ENCODE peak calls at places on chromosomes 13 and 19, in four cellular contexts. One of them, this sample, is unnamed.

GRCh38 chr13:95502216-95502615 is 50.3 kb upstream of the CLDN10 start:
- DNase-seq in NCI-H1436 treated with DMSO at 0.1 percent for 48 hours: no peak
- DNase-seq in BJ: no peak
- DNase-seq in keratinocyte: no peak
- DNase-seq in this sample: no peak

GRCh38 chr19:3364501-3364858 is 1.9 kb upstream of the NFIC start:
- DNase-seq in NCI-H1436 treated with DMSO at 0.1 percent for 48 hours: no peak
- DNase-seq in BJ: no peak
- DNase-seq in keratinocyte: no peak
- DNase-seq in this sample: no peak

GRCh38 chr13:111050539-111050879 is 64.6 kb upstream of the ARHGEF7 start:
- DNase-seq in NCI-H1436 treated with DMSO at 0.1 percent for 48 hours: no peak
- DNase-seq in BJ: no peak
- DNase-seq in keratinocyte: no peak
- DNase-seq in this sample: no peak

GRCh38 chr19:48746738-48747575 is at the start of gene IZUMO1:
- DNase-seq in NCI-H1436 treated with DMSO at 0.1 percent for 48 hours: no peak
- DNase-seq in BJ: peak
- DNase-seq in keratinocyte: no peak
- DNase-seq in this sample: peak

GRCh38 chr19:28332351-28332750 is 880.6 kb downstream of the UQCRFS1 start:
- DNase-seq in NCI-H1436 treated with DMSO at 0.1 percent for 48 hours: no peak
- DNase-seq in BJ: no peak
- DNase-seq in keratinocyte: no peak
- DNase-seq in this sample: no peak

GRCh38 chr19:20385056-20385455 is 180.5 kb downstream of the ZNF737 start:
- DNase-seq in NCI-H1436 treated with DMSO at 0.1 percent for 48 hours: no peak
- DNase-seq in BJ: no peak
- DNase-seq in keratinocyte: no peak
- DNase-seq in this sample: no peak

GRCh38 chr19:40365613-40366401 is 17.3 kb downstream of the PLD3 start:
- DNase-seq in NCI-H1436 treated with DMSO at 0.1 percent for 48 hours: no peak
- DNase-seq in BJ: no peak
- DNase-seq in keratinocyte: no peak
- DNase-seq in this sample: peak

GRCh38 chr19:22601906-22602630 is 32.1 kb upstream of the ZNF492 start:
- DNase-seq in NCI-H1436 treated with DMSO at 0.1 percent for 48 hours: no peak
- DNase-seq in BJ: no peak
- DNase-seq in keratinocyte: no peak
- DNase-seq in this sample: no peak

GRCh38 chr13:64446372-64446771 is 2783.8 kb downstream of the PCDH9 start:
- DNase-seq in NCI-H1436 treated with DMSO at 0.1 percent for 48 hours: no peak
- DNase-seq in BJ: no peak
- DNase-seq in keratinocyte: no peak
- DNase-seq in this sample: no peak

GRCh38 chr19:36508325-36508724 is 19.0 kb upstream of the ZNF566 start:
- DNase-seq in NCI-H1436 treated with DMSO at 0.1 percent for 48 hours: no peak
- DNase-seq in BJ: no peak
- DNase-seq in keratinocyte: no peak
- DNase-seq in this sample: no peak

GRCh38 chr13:34738251-34739170 is 203.6 kb upstream of the NBEA start:
- DNase-seq in NCI-H1436 treated with DMSO at 0.1 percent for 48 hours: no peak
- DNase-seq in BJ: no peak
- DNase-seq in keratinocyte: no peak
- DNase-seq in this sample: no peak

GRCh38 chr13:36377822-36378480 is 31.8 kb upstream of the SPART start:
- DNase-seq in NCI-H1436 treated with DMSO at 0.1 percent for 48 hours: no peak
- DNase-seq in BJ: no peak
- DNase-seq in keratinocyte: no peak
- DNase-seq in this sample: no peak

GRCh38 chr19:41795031-41795461 is 1.3 kb upstream of the CEACAM3 start:
- DNase-seq in NCI-H1436 treated with DMSO at 0.1 percent for 48 hours: peak
- DNase-seq in BJ: no peak
- DNase-seq in keratinocyte: no peak
- DNase-seq in this sample: peak

GRCh38 chr19:33212773-33213172 is 12.9 kb downstream of the SLC7A10 start:
- DNase-seq in NCI-H1436 treated with DMSO at 0.1 percent for 48 hours: no peak
- DNase-seq in BJ: no peak
- DNase-seq in keratinocyte: no peak
- DNase-seq in this sample: no peak

GRCh38 chr13:26882731-26883130 is 122.1 kb upstream of the GPR12 start:
- DNase-seq in NCI-H1436 treated with DMSO at 0.1 percent for 48 hours: no peak
- DNase-seq in BJ: no peak
- DNase-seq in keratinocyte: no peak
- DNase-seq in this sample: no peak

GRCh38 chr13:111280226-111280625 is 40.2 kb upstream of the TEX29 start:
- DNase-seq in NCI-H1436 treated with DMSO at 0.1 percent for 48 hours: no peak
- DNase-seq in BJ: no peak
- DNase-seq in keratinocyte: no peak
- DNase-seq in this sample: no peak

GRCh38 chr13:64591981-64592380 is 2638.2 kb downstream of the PCDH9 start:
- DNase-seq in NCI-H1436 treated with DMSO at 0.1 percent for 48 hours: no peak
- DNase-seq in BJ: peak
- DNase-seq in keratinocyte: no peak
- DNase-seq in this sample: no peak

GRCh38 chr19:29878973-29879654 is 62.9 kb upstream of the URI1 start:
- DNase-seq in NCI-H1436 treated with DMSO at 0.1 percent for 48 hours: peak
- DNase-seq in BJ: peak
- DNase-seq in keratinocyte: no peak
- DNase-seq in this sample: no peak

GRCh38 chr19:3821857-3822364 is 35.7 kb upstream of the MATK start:
- DNase-seq in NCI-H1436 treated with DMSO at 0.1 percent for 48 hours: no peak
- DNase-seq in BJ: no peak
- DNase-seq in keratinocyte: no peak
- DNase-seq in this sample: peak

GRCh38 chr13:113761136-113761535 is 2.1 kb downstream of the TMEM255B start:
- DNase-seq in NCI-H1436 treated with DMSO at 0.1 percent for 48 hours: no peak
- DNase-seq in BJ: no peak
- DNase-seq in keratinocyte: no peak
- DNase-seq in this sample: no peak

GRCh38 chr13:97582170-97582569 is 148.2 kb downstream of the RAP2A start:
- DNase-seq in NCI-H1436 treated with DMSO at 0.1 percent for 48 hours: no peak
- DNase-seq in BJ: no peak
- DNase-seq in keratinocyte: no peak
- DNase-seq in this sample: no peak

GRCh38 chr13:89227356-89227755 is 1556.2 kb downstream of the SLITRK5 start:
- DNase-seq in NCI-H1436 treated with DMSO at 0.1 percent for 48 hours: no peak
- DNase-seq in BJ: no peak
- DNase-seq in keratinocyte: no peak
- DNase-seq in this sample: no peak

GRCh38 chr13:106373989-106374572 is 161.4 kb downstream of the EFNB2 start:
- DNase-seq in NCI-H1436 treated with DMSO at 0.1 percent for 48 hours: no peak
- DNase-seq in BJ: no peak
- DNase-seq in keratinocyte: no peak
- DNase-seq in this sample: no peak

GRCh38 chr13:47764817-47765216 is 236.3 kb downstream of the SUCLA2 start:
- DNase-seq in NCI-H1436 treated with DMSO at 0.1 percent for 48 hours: no peak
- DNase-seq in BJ: no peak
- DNase-seq in keratinocyte: no peak
- DNase-seq in this sample: no peak

GRCh38 chr19:18023596-18024212 is 15.7 kb downstream of the ARRDC2 start:
- DNase-seq in NCI-H1436 treated with DMSO at 0.1 percent for 48 hours: no peak
- DNase-seq in BJ: no peak
- DNase-seq in keratinocyte: no peak
- DNase-seq in this sample: peak

GRCh38 chr13:77460195-77460594 is 75.3 kb upstream of the SCEL start:
- DNase-seq in NCI-H1436 treated with DMSO at 0.1 percent for 48 hours: no peak
- DNase-seq in BJ: no peak
- DNase-seq in keratinocyte: no peak
- DNase-seq in this sample: no peak

GRCh38 chr19:2711175-2711936 is 8.9 kb upstream of the GNG7 start:
- DNase-seq in NCI-H1436 treated with DMSO at 0.1 percent for 48 hours: no peak
- DNase-seq in BJ: no peak
- DNase-seq in keratinocyte: no peak
- DNase-seq in this sample: no peak

GRCh38 chr13:30789360-30789862 is 54.1 kb downstream of the ALOX5AP start:
- DNase-seq in NCI-H1436 treated with DMSO at 0.1 percent for 48 hours: no peak
- DNase-seq in BJ: no peak
- DNase-seq in keratinocyte: no peak
- DNase-seq in this sample: no peak

GRCh38 chr19:1606138-1606651 is 933 bp upstream of the UQCR11 start:
- DNase-seq in NCI-H1436 treated with DMSO at 0.1 percent for 48 hours: no peak
- DNase-seq in BJ: no peak
- DNase-seq in keratinocyte: no peak
- DNase-seq in this sample: no peak

GRCh38 chr13:37313383-37313782 is 207.9 kb upstream of the CSNK1A1L start:
- DNase-seq in NCI-H1436 treated with DMSO at 0.1 percent for 48 hours: no peak
- DNase-seq in BJ: no peak
- DNase-seq in keratinocyte: peak
- DNase-seq in this sample: no peak

GRCh38 chr13:112729408-112729807 is 39.6 kb downstream of the ATP11A start:
- DNase-seq in NCI-H1436 treated with DMSO at 0.1 percent for 48 hours: no peak
- DNase-seq in BJ: no peak
- DNase-seq in keratinocyte: no peak
- DNase-seq in this sample: no peak

GRCh38 chr13:110017379-110017778 is 231.0 kb upstream of the IRS2 start:
- DNase-seq in NCI-H1436 treated with DMSO at 0.1 percent for 48 hours: no peak
- DNase-seq in BJ: peak
- DNase-seq in keratinocyte: peak
- DNase-seq in this sample: no peak

GRCh38 chr19:3407556-3408516 is 41.5 kb downstream of the NFIC start:
- DNase-seq in NCI-H1436 treated with DMSO at 0.1 percent for 48 hours: no peak
- DNase-seq in BJ: no peak
- DNase-seq in keratinocyte: no peak
- DNase-seq in this sample: no peak

GRCh38 chr13:48808689-48809088 is 155.0 kb downstream of the CYSLTR2 start:
- DNase-seq in NCI-H1436 treated with DMSO at 0.1 percent for 48 hours: no peak
- DNase-seq in BJ: no peak
- DNase-seq in keratinocyte: no peak
- DNase-seq in this sample: no peak

GRCh38 chr19:12162882-12163806 is at the start of gene ZNF136:
- DNase-seq in NCI-H1436 treated with DMSO at 0.1 percent for 48 hours: peak
- DNase-seq in BJ: peak
- DNase-seq in keratinocyte: peak
- DNase-seq in this sample: peak

GRCh38 chr19:38862321-38863059 is 12.7 kb upstream of the HNRNPL start:
- DNase-seq in NCI-H1436 treated with DMSO at 0.1 percent for 48 hours: peak
- DNase-seq in BJ: peak
- DNase-seq in keratinocyte: no peak
- DNase-seq in this sample: no peak

This sample was measured in effector CD8-positive, alpha-beta T cell.